ENCODE peak calls at places on chromosomes 6 and 20, in four cellular contexts. One of them, this sample, is unnamed.

GRCh38 chr20:61750093-61750492 is 315.6 kb downstream of the TAF4 start:
- DNase-seq in NAMALWA: no peak
- DNase-seq in PC-3: no peak
- DNase-seq in HFF-Myc: no peak
- DNase-seq in this sample: no peak

GRCh38 chr6:1395496-1395895 is 6.1 kb downstream of the FOXF2 start:
- DNase-seq in NAMALWA: no peak
- DNase-seq in PC-3: no peak
- DNase-seq in HFF-Myc: no peak
- DNase-seq in this sample: no peak

GRCh38 chr6:157813191-157813590 is 9.9 kb upstream of the SNX9 start:
- DNase-seq in NAMALWA: no peak
- DNase-seq in PC-3: no peak
- DNase-seq in HFF-Myc: no peak
- DNase-seq in this sample: no peak

GRCh38 chr20:46770330-46771194 is 61.1 kb downstream of the SLC2A10 start:
- DNase-seq in NAMALWA: no peak
- DNase-seq in PC-3: peak; percentile 51
- DNase-seq in HFF-Myc: no peak
- DNase-seq in this sample: no peak

GRCh38 chr6:37311666-37312473 is 41.9 kb upstream of the RNF8 start:
- DNase-seq in NAMALWA: no peak
- DNase-seq in PC-3: no peak
- DNase-seq in HFF-Myc: no peak
- DNase-seq in this sample: no peak

GRCh38 chr6:127690092-127690491 is 113.1 kb downstream of the C6orf58 start:
- DNase-seq in NAMALWA: peak; percentile 16
- DNase-seq in PC-3: peak; percentile 40
- DNase-seq in HFF-Myc: peak; percentile 6
- DNase-seq in this sample: no peak

GRCh38 chr20:46983466-46983865 is 88.8 kb downstream of the EYA2 start:
- DNase-seq in NAMALWA: no peak
- DNase-seq in PC-3: peak; percentile 41
- DNase-seq in HFF-Myc: no peak
- DNase-seq in this sample: no peak

GRCh38 chr6:170237999-170238740 is 52.7 kb downstream of the DLL1 start:
- DNase-seq in NAMALWA: no peak
- DNase-seq in PC-3: no peak
- DNase-seq in HFF-Myc: no peak
- DNase-seq in this sample: no peak

GRCh38 chr20:32062776-32063170 is 10.7 kb downstream of the HCK start:
- DNase-seq in NAMALWA: no peak
- DNase-seq in PC-3: no peak
- DNase-seq in HFF-Myc: no peak
- DNase-seq in this sample: no peak

GRCh38 chr20:1533059-1533458 is 24.4 kb downstream of the SIRPD start:
- DNase-seq in NAMALWA: no peak
- DNase-seq in PC-3: peak; percentile 4
- DNase-seq in HFF-Myc: no peak
- DNase-seq in this sample: no peak

GRCh38 chr20:57596998-57597939 is 23.0 kb downstream of the ZBP1 start:
- DNase-seq in NAMALWA: peak; percentile 70
- DNase-seq in PC-3: peak; percentile 72
- DNase-seq in HFF-Myc: no peak
- DNase-seq in this sample: peak; percentile 39

GRCh38 chr20:1437222-1437904 is 29.3 kb downstream of the NSFL1C start:
- DNase-seq in NAMALWA: peak; percentile 86
- DNase-seq in PC-3: peak; percentile 86
- DNase-seq in HFF-Myc: peak; percentile 60
- DNase-seq in this sample: peak; percentile 78

This sample was measured in MM.1S.